ENCODE peak calls at places on chromosome 2, in four cellular contexts. Y is A549, F is K562, C is HepG2. N is an unnamed sample.

GRCh38 chr2:137696916-137697315 is 267.4 kb upstream of the HNMT start:
- DNase-seq in Y (no peak), F (no peak), C (no peak), N (no peak)

GRCh38 chr2:212392048-212392447 is 146.6 kb downstream of the ERBB4 start:
- DNase-seq in Y (no peak), F (no peak), C (no peak), N (no peak)

GRCh38 chr2:171244466-171244969 is 83.8 kb upstream of the TLK1 start:
- DNase-seq in Y (no peak), F (no peak), C (no peak), N (no peak)

GRCh38 chr2:10297950-10298349 is 4.8 kb upstream of the HPCAL1 start:
- DNase-seq in Y (peak), F (no peak), C (peak), N (no peak)

GRCh38 chr2:9424447-9425164 is 1.2 kb downstream of the CPSF3 start:
- DNase-seq in Y (no peak), F (no peak), C (no peak), N (no peak)

GRCh38 chr2:26768759-26769500 is 4.8 kb downstream of the SLC35F6 start:
- DNase-seq in Y (peak), F (peak), C (no peak), N (no peak)

GRCh38 chr2:133414486-133415209 is 153.6 kb downstream of the NCKAP5 start:
- DNase-seq in Y (no peak), F (no peak), C (no peak), N (no peak)

GRCh38 chr2:197281421-197281820 is 29.2 kb downstream of the ANKRD44 start:
- DNase-seq in Y (no peak), F (no peak), C (no peak), N (no peak)

GRCh38 chr2:105518897-105519296 is 120.0 kb upstream of the FHL2 start:
- DNase-seq in Y (no peak), F (no peak), C (peak), N (no peak)

GRCh38 chr2:88885275-88885674 is 193.8 kb downstream of the RPIA start:
- DNase-seq in Y (no peak), F (no peak), C (no peak), N (no peak)

GRCh38 chr2:137031731-137032130 is 266.4 kb downstream of the THSD7B start:
- DNase-seq in Y (no peak), F (no peak), C (no peak), N (no peak)

GRCh38 chr2:52220393-52220792 is 1188.5 kb upstream of the NRXN1 start:
- DNase-seq in Y (no peak), F (no peak), C (no peak), N (no peak)

GRCh38 chr2:69169990-69170389 is 157.0 kb downstream of the ANTXR1 start:
- DNase-seq in Y (no peak), F (no peak), C (no peak), N (no peak)

GRCh38 chr2:176554107-176555048 is 285.1 kb downstream of the MTX2 start:
- DNase-seq in Y (peak), F (peak), C (peak), N (no peak)

GRCh38 chr2:225002039-225002655 is 40.1 kb downstream of the DOCK10 start:
- DNase-seq in Y (peak), F (peak), C (peak), N (peak)
- TF ChIP-seq MAX in Y (no peak), F (no peak), C (no peak), N (no peak)

GRCh38 chr2:173598525-173598924 is 243.9 kb downstream of the CDCA7 start:
- DNase-seq in Y (no peak), F (no peak), C (no peak), N (no peak)

GRCh38 chr2:173596226-173596625 is 241.6 kb downstream of the CDCA7 start:
- DNase-seq in Y (no peak), F (no peak), C (no peak), N (no peak)

GRCh38 chr2:173602153-173602552 is 247.5 kb downstream of the CDCA7 start:
- DNase-seq in Y (no peak), F (no peak), C (no peak), N (no peak)

GRCh38 chr2:173599821-173600354 is 245.2 kb downstream of the CDCA7 start:
- DNase-seq in Y (no peak), F (no peak), C (no peak), N (no peak)
- TF ChIP-seq NR3C1 in Y (no peak), F (no peak), C (no peak), N (no peak)

DNA sequence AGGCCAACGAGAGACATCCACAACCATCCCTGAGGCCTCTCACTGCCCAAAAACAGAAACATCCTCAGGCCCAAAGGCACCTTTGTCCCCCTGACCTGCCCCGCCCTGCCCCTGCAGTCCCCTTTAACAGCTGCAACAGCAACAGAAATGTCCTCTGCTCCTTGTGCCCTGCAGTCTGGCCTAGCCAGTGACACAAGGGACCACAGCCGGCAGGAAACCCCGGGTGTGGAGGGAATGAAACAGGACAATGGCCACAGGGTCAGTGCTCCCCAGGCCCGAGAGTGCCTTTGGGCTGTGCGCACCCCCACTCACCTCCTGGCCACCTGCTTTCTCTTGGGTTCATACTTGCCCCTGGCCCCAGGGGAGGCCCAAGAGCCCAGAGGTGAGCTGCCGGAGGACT is 35.6 kb downstream of the SNED1 start:
- DNase-seq in Y (no peak), F (no peak), C (no peak), N (no peak)
- TF ChIP-seq MAX in Y (no peak), F (no peak), C (no peak), N (no peak)

GRCh38 chr2:100988630-100989417 is 13.3 kb upstream of the RPL31 start:
- DNase-seq in Y (no peak), F (no peak), C (no peak), N (no peak)
- TF ChIP-seq NR3C1 in Y (no peak), F (no peak), C (no peak), N (no peak)

N was measured in WTC11.